ENCODE peak calls at places on chromosome 7, in six cellular contexts. H, L, T, C, A and X are unnamed samples.

GRCh38 chr7:108045154-108045553 is 42.2 kb upstream of the LAMB1 start:
- ATAC-seq in H (no peak), L (no peak), T (peak; percentile 89), C (no peak), A (no peak), X (peak; percentile 83)

GRCh38 chr7:96484091-96484490 is 162.2 kb upstream of the SLC25A13 start:
- ATAC-seq in H (no peak), L (no peak), T (no peak), C (no peak), A (no peak), X (no peak)

GRCh38 chr7:47937065-47937687 is 11.1 kb downstream of the PKD1L1 start:
- ATAC-seq in H (no peak), L (peak; percentile 98), T (no peak), C (no peak), A (no peak), X (no peak)

GRCh38 chr7:94907026-94907419 is 371 bp upstream of the PPP1R9A start:
- ATAC-seq in H (peak; percentile 13), L (no peak), T (peak; percentile 15), C (no peak), A (peak; percentile 79), X (no peak)

GRCh38 chr7:138116156-138116555 is 39.9 kb downstream of the AKR1D1 start:
- ATAC-seq in H (no peak), L (no peak), T (no peak), C (no peak), A (peak; percentile 68), X (no peak)

GRCh38 chr7:106775552-106775936 is 89.5 kb upstream of the PIK3CG start:
- ATAC-seq in H (no peak), L (no peak), T (peak; percentile 77), C (peak; percentile 63), A (peak; percentile 80), X (no peak)

GRCh38 chr7:92352009-92352408 is 95.3 kb upstream of the GATAD1 start:
- ATAC-seq in H (no peak), L (no peak), T (no peak), C (no peak), A (no peak), X (no peak)

GRCh38 chr7:142733271-142733670 is 16.0 kb upstream of the PRSS1 start:
- ATAC-seq in H (no peak), L (no peak), T (no peak), C (no peak), A (no peak), X (no peak)

GRCh38 chr7:42964849-42965805 is 33.0 kb downstream of the MRPL32 start:
- ATAC-seq in H (no peak), L (peak; percentile 82), T (no peak), C (peak; percentile 64), A (no peak), X (no peak)

GRCh38 chr7:99393363-99394187 is 14.8 kb downstream of the PDAP1 start:
- ATAC-seq in H (no peak), L (peak; percentile 40), T (peak; percentile 35), C (peak; percentile 75), A (no peak), X (peak; percentile 62)

GRCh38 chr7:6248581-6248980 is 23.8 kb downstream of the CYTH3 start:
- ATAC-seq in H (no peak), L (no peak), T (peak; percentile 79), C (peak; percentile 44), A (peak; percentile 86), X (peak; percentile 71)

GRCh38 chr7:55504093-55504859 is 68.0 kb downstream of the VOPP1 start:
- ATAC-seq in H (no peak), L (no peak), T (no peak), C (no peak), A (no peak), X (no peak)

GRCh38 chr7:43584200-43584586 is 1.3 kb downstream of the STK17A start:
- ATAC-seq in H (peak; percentile 40), L (peak; percentile 2), T (peak; percentile 33), C (no peak), A (peak; percentile 49), X (no peak)

GRCh38 chr7:120402368-120402767 is 129.4 kb downstream of the KCND2 start:
- ATAC-seq in H (no peak), L (peak; percentile 54), T (no peak), C (no peak), A (no peak), X (no peak)

GRCh38 chr7:74479961-74480829 is 26.5 kb downstream of the GTF2IRD1 start:
- ATAC-seq in H (peak; percentile 86), L (peak; percentile 64), T (peak; percentile 67), C (no peak), A (no peak), X (peak; percentile 65)

GRCh38 chr7:44977304-44977858 is 1.4 kb downstream of the MYO1G start:
- ATAC-seq in H (no peak), L (peak; percentile 15), T (peak; percentile 29), C (no peak), A (no peak), X (no peak)

GRCh38 chr7:44975331-44976039 is 3.3 kb downstream of the MYO1G start:
- ATAC-seq in H (no peak), L (no peak), T (no peak), C (no peak), A (no peak), X (no peak)

GRCh38 chr7:44976040-44976745 is 2.6 kb downstream of the MYO1G start:
- ATAC-seq in H (no peak), L (no peak), T (no peak), C (no peak), A (no peak), X (no peak)

GRCh38 chr7:44977956-44978355 is 859 bp downstream of the MYO1G start:
- ATAC-seq in H (no peak), L (peak; percentile 3), T (no peak), C (no peak), A (no peak), X (no peak)

DNA sequence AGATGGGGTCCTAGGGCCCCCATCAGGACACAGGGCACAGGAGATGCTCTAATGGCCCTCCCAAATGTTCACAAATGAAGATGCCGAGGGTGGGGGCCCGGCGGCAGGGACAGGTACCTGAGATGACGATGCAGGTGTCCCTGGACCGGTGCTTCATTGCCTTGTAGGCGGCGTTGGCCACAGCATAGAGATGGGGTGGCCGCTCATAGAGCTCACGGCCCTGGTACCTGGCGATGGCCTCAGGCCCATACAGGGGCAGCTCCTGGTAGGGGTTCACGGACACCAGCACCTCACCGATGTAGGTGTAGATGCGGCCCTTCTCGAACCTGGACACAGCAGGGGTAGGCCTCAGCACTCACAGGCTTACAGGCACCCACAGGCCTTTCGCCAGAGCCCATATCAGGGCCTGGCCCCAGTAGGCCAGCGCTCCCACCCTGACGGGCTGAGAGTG is 2.0 kb downstream of the MYO1G start:
- ATAC-seq in H (no peak), L (no peak), T (no peak), C (no peak), A (no peak), X (no peak)
- H3K4me3 ChIP-seq in H (no peak overlapping the region), L (peak overlapping the region; percentile 100), T (peak overlapping the region; percentile 38), C (no peak overlapping the region), A (no peak overlapping the region), X (no peak overlapping the region)

GRCh38 chr7:75738604-75738974 is at the start of gene HIP1:
- ATAC-seq in H (peak; percentile 1), L (peak; percentile 6), T (no peak), C (no peak), A (no peak), X (no peak)
- H3K27ac ChIP-seq in H (peak within 1 kb of the TSS; percentile 58), L (peak within 1 kb of the TSS; percentile 71), T (peak within 1 kb of the TSS; percentile 95), C (peak within 1 kb of the TSS; percentile 76), A (peak within 1 kb of the TSS; percentile 91), X (peak within 1 kb of the TSS; percentile 88)

GRCh38 chr7:133698127-133698526 is 429.0 kb upstream of the LRGUK start:
- ATAC-seq in H (no peak), L (no peak), T (no peak), C (no peak), A (no peak), X (no peak)
- TF ChIP-seq EP300 in H (no peak), L (no peak), T (no peak), C (no peak), A (no peak), X (no peak)

GRCh38 chr7:33038639-33039038 is 23.9 kb downstream of the NT5C3A start:
- ATAC-seq in H (no peak), L (no peak), T (no peak), C (no peak), A (no peak), X (no peak)

GRCh38 chr7:33039905-33040292 is 22.7 kb downstream of the NT5C3A start:
- ATAC-seq in H (no peak), L (peak; percentile 17), T (no peak), C (no peak), A (no peak), X (no peak)

GRCh38 chr7:33039257-33039904 is 23.2 kb downstream of the NT5C3A start:
- ATAC-seq in H (no peak), L (peak; percentile 67), T (peak; percentile 58), C (no peak), A (no peak), X (no peak)

GRCh38 chr7:33043434-33043833 is 19.1 kb downstream of the NT5C3A start:
- ATAC-seq in H (peak; percentile 48), L (no peak), T (no peak), C (peak; percentile 65), A (peak; percentile 42), X (no peak)

DNA sequence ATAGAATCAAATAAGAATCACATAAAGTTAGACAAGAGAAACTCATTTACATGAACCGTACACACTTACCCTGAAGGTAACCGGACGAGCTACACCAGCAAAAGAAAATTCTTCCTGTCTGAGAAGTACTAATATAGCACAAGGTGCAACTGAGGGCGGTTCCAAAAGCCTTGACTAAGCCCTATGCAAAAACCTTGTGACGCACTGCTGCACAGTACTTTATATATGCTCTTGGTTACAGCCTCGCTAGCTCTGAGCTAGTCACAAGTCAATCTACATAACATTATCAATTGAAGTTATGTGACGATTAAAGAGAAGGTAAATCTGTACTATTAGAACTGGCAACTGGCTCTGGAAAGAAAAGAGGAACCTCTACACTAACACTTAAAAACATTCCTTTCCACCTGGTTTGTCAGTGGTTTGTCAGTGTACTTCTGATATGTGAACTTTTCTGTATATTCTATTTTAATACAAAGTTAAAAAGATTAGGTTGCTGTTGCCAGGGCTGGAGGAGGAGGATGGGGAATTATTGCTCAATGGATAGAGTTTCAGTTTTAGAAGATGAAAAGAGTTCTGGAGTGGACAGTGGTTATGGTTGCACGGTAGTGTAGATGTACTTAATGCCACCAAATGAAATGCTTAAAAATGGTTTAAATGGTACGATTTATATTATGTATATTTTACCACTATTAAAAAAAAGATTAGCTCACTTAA is 21.6 kb downstream of the NT5C3A start:
- ATAC-seq in H (peak; percentile 26), L (peak; percentile 93), T (peak; percentile 80), C (peak; percentile 85), A (peak; percentile 85), X (peak; percentile 39)
- H3K4me3 ChIP-seq in H (no peak overlapping the region), L (peak overlapping the region; percentile 77), T (peak overlapping the region; percentile 48), C (no peak overlapping the region), A (peak overlapping the region; percentile 41), X (peak overlapping the region; percentile 13)

GRCh38 chr7:25752169-25752568 is 399.8 kb upstream of the NFE2L3 start:
- ATAC-seq in H (no peak), L (no peak), T (no peak), C (no peak), A (no peak), X (no peak)
- H3K27ac ChIP-seq in H (no peak overlapping the region), L (no peak overlapping the region), T (no peak overlapping the region), C (no peak overlapping the region), A (no peak overlapping the region), X (peak overlapping the region; percentile 83)

GRCh38 chr7:28818996-28819395 is 139.1 kb downstream of the TRIL start:
- ATAC-seq in H (no peak), L (no peak), T (no peak), C (no peak), A (no peak), X (no peak)
- TF ChIP-seq EP300 in H (no peak), L (no peak), T (no peak), C (no peak), A (no peak), X (no peak)

GRCh38 chr7:101363196-101363733 is 590 bp downstream of the COL26A1 start:
- ATAC-seq in H (peak; percentile 27), L (no peak), T (peak; percentile 12), C (no peak), A (no peak), X (no peak)
- H3K4me3 ChIP-seq in H (peak overlapping the region; percentile 75), L (no peak overlapping the region), T (peak overlapping the region; percentile 53), C (no peak overlapping the region), A (peak overlapping the region; percentile 53), X (peak overlapping the region; percentile 36)